ENCODE peak calls at places on chromosomes 13 and 19, in five cellular contexts. Q is heart left ventricle; L is activated CD8-positive, alpha-beta T cell treated with anti-CD3 and anti-CD28 coated beads for 36 hours; O is fibroblast of lung; N is WERI-Rb-1. T is an unnamed sample.

GRCh38 chr13:22387899-22388298 is 717.0 kb downstream of the FGF9 start:
- DNase-seq in Q (no peak), L (no peak), O (no peak), N (no peak), T (no peak)

GRCh38 chr19:12984683-12985048 is 10.6 kb upstream of the NFIX start:
- DNase-seq in Q (no peak), L (no peak), O (no peak), N (no peak), T (no peak)

GRCh38 chr13:73421310-73421912 is 362.6 kb downstream of the KLF5 start:
- DNase-seq in Q (no peak), L (peak), O (no peak), N (no peak), T (peak)

GRCh38 chr13:33145667-33146066 is 129.4 kb downstream of the KL start:
- DNase-seq in Q (no peak), L (peak), O (no peak), N (no peak), T (no peak)

GRCh38 chr13:35923347-35923746 is 207.8 kb downstream of the DCLK1 start:
- DNase-seq in Q (peak), L (no peak), O (peak), N (no peak), T (no peak)

GRCh38 chr13:40401911-40402776 is 264.3 kb downstream of the FOXO1 start:
- DNase-seq in Q (peak), L (peak), O (peak), N (no peak), T (peak)

GRCh38 chr19:7699422-7700127 is 2.4 kb downstream of the FCER2 start:
- DNase-seq in Q (no peak), L (peak), O (no peak), N (no peak), T (no peak)

GRCh38 chr19:1252221-1252817 is 3.9 kb downstream of the MIDN start:
- DNase-seq in Q (peak), L (peak), O (peak), N (no peak), T (peak)

GRCh38 chr13:73833331-73834070 is 300.7 kb downstream of the KLF12 start:
- DNase-seq in Q (no peak), L (no peak), O (peak), N (no peak), T (no peak)

GRCh38 chr13:110421696-110422395 is 114.8 kb downstream of the COL4A2 start:
- DNase-seq in Q (no peak), L (peak), O (peak), N (no peak), T (no peak)

GRCh38 chr19:13463296-13463695 is 43.0 kb downstream of the CACNA1A start:
- DNase-seq in Q (no peak), L (peak), O (peak), N (no peak), T (peak)

GRCh38 chr19:398719-399118 is 10.2 kb downstream of the C2CD4C start:
- DNase-seq in Q (no peak), L (no peak), O (no peak), N (no peak), T (no peak)

GRCh38 chr13:85737952-85738351 is 61.3 kb downstream of the SLITRK6 start:
- DNase-seq in Q (no peak), L (no peak), O (no peak), N (no peak), T (no peak)

GRCh38 chr19:6011794-6012193 is 33.9 kb upstream of the RANBP3 start:
- DNase-seq in Q (no peak), L (no peak), O (no peak), N (no peak), T (no peak)

GRCh38 chr13:97945342-97945741 is 8.1 kb upstream of the IPO5 start:
- DNase-seq in Q (no peak), L (no peak), O (no peak), N (no peak), T (no peak)

GRCh38 chr19:10009269-10009665 is 1.0 kb downstream of the COL5A3 start:
- DNase-seq in Q (peak), L (peak), O (peak), N (no peak), T (peak)

GRCh38 chr19:23099966-23100365 is 16.9 kb upstream of the ZNF730 start:
- DNase-seq in Q (no peak), L (no peak), O (no peak), N (no peak), T (no peak)

GRCh38 chr13:42398542-42398941 is 126.6 kb downstream of the AKAP11 start:
- DNase-seq in Q (no peak), L (no peak), O (no peak), N (no peak), T (no peak)

GRCh38 chr19:12794196-12794921 is 3.1 kb downstream of the JUNB start:
- DNase-seq in Q (no peak), L (no peak), O (peak), N (no peak), T (no peak)

GRCh38 chr19:41866284-41866683 is 6.2 kb downstream of the RPS19 start:
- DNase-seq in Q (no peak), L (no peak), O (no peak), N (no peak), T (no peak)

GRCh38 chr13:32429406-32429909 is 1.5 kb upstream of the N4BP2L1 start:
- DNase-seq in Q (no peak), L (no peak), O (no peak), N (no peak), T (no peak)

GRCh38 chr13:42821437-42821836 is 40.1 kb downstream of the FAM216B start:
- DNase-seq in Q (no peak), L (no peak), O (peak), N (no peak), T (no peak)

GRCh38 chr13:88068975-88069374 is 397.8 kb downstream of the SLITRK5 start:
- DNase-seq in Q (no peak), L (peak), O (no peak), N (peak), T (no peak)

GRCh38 chr13:20812890-20813289 is 39.1 kb upstream of the EEF1AKMT1 start:
- DNase-seq in Q (no peak), L (no peak), O (no peak), N (no peak), T (no peak)

GRCh38 chr13:73698859-73699258 is 435.3 kb downstream of the KLF12 start:
- DNase-seq in Q (no peak), L (no peak), O (no peak), N (no peak), T (no peak)

GRCh38 chr13:112252744-112253590 is 123.2 kb upstream of the SPACA7 start:
- DNase-seq in Q (no peak), L (no peak), O (no peak), N (peak), T (no peak)

GRCh38 chr13:113991676-113992179 is 17.9 kb upstream of the C13orf46 start:
- DNase-seq in Q (no peak), L (no peak), O (no peak), N (no peak), T (no peak)

GRCh38 chr19:37251308-37252229 is 33.6 kb downstream of the ZNF383 start:
- DNase-seq in Q (peak), L (peak), O (peak), N (peak), T (no peak)

GRCh38 chr13:44452418-44452817 is 78.8 kb downstream of the SERP2 start:
- DNase-seq in Q (no peak), L (no peak), O (no peak), N (no peak), T (no peak)

GRCh38 chr13:44451651-44452050 is 78.0 kb downstream of the SERP2 start:
- DNase-seq in Q (no peak), L (no peak), O (no peak), N (no peak), T (no peak)

GRCh38 chr13:44455781-44456180 is 82.2 kb downstream of the SERP2 start:
- DNase-seq in Q (no peak), L (no peak), O (no peak), N (no peak), T (no peak)

GRCh38 chr13:44451109-44451508 is 77.5 kb downstream of the SERP2 start:
- DNase-seq in Q (no peak), L (no peak), O (peak), N (no peak), T (no peak)

GRCh38 chr13:44453881-44454280 is 80.3 kb downstream of the SERP2 start:
- DNase-seq in Q (no peak), L (no peak), O (no peak), N (no peak), T (no peak)
- TF ChIP-seq CTCF in Q (no peak), L (no peak), O (no peak), N (no peak), T (no peak)

DNA sequence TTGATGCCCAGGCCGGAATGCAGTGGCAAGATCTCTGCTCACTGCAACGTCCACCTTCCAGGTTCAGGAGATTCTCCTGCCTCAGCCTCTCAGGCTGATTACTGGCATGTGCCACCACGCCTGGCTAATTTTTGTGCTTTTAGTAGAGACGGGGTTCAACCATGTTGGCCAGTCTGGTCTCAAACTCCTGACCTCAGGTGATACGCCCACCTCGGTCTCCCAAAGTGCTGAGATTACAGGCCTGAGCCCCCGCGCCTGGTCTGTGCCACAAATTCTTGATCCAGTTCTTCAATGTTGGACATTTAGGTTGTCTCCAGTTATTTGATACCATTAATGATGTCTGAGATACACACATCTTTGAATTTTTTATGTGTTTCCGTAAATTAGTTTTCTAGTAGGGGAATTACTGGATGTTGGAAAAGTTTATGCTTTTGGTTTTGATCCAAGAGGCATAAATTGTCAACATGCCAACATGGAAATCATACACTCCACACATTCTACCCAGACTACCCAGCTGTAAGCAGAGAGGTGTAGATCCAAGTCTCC is 525 bp upstream of the COG3 start:
- DNase-seq in Q (peak), L (no peak), O (no peak), N (no peak), T (no peak)
- TF ChIP-seq CTCF in Q (no peak), L (peak), O (no peak), N (no peak), T (no peak)

GRCh38 chr13:23876265-23876664 is 12.9 kb downstream of the MIPEP start:
- DNase-seq in Q (no peak), L (no peak), O (peak), N (peak), T (no peak)
- TF ChIP-seq CTCF in Q (no peak), L (peak), O (peak), N (peak), T (peak)

GRCh38 chr13:81927347-81927746 is 1586.4 kb upstream of the SPRY2 start:
- DNase-seq in Q (no peak), L (no peak), O (no peak), N (no peak), T (no peak)
- TF ChIP-seq CTCF in Q (no peak), L (no peak), O (no peak), N (no peak), T (no peak)

DNA sequence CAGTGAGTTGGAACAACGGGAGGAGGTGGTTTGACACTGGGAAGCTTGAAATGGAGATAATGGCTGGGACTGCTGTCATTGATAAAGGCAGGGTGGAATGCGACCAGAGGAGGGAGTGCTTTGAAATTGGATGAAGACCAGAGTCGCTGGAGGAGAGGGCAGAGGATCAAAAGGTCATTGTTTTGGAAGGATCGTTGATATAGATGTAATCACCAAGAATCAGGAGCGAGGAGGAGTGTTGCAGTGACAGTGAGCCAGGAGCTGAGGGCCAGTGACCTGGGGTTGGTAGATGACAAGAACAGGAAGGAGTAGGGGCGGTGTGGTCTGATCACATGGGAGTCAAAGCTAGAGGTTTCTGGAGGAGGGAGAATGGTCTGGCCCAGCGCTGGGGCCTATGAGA is 25.3 kb downstream of the TM9SF2 start:
- DNase-seq in Q (no peak), L (peak), O (no peak), N (no peak), T (no peak)
- TF ChIP-seq CTCF in Q (no peak), L (no peak), O (no peak), N (no peak), T (no peak)

GRCh38 chr13:64158910-64159309 is 2743.3 kb upstream of the PCDH20 start:
- DNase-seq in Q (no peak), L (no peak), O (peak), N (no peak), T (no peak)

DNA sequence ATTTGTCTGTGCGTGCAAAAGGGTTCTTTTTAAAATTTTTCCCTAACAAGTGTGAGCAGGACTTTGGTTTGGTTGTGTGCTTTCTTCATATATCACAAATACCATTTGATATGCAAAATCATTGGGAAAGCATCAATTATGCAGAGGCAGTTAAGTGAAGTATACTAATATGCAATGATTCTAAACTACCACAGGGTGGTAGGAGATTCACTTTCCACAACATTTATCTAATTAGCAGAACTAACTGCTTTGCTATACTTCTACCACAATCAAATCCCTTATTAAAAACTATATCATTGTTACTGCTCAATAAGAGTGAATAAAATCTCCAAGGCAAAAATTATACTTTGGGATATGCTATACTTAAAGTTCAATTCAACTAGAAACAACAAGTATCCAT is 2738.9 kb upstream of the PCDH20 start:
- DNase-seq in Q (no peak), L (no peak), O (peak), N (no peak), T (no peak)
- TF ChIP-seq CTCF in Q (no peak), L (no peak), O (peak), N (no peak), T (no peak)

GRCh38 chr13:106048386-106048785 is 487.1 kb downstream of the EFNB2 start:
- DNase-seq in Q (no peak), L (no peak), O (no peak), N (no peak), T (no peak)
- TF ChIP-seq CTCF in Q (no peak), L (no peak), O (no peak), N (no peak), T (no peak)

GRCh38 chr13:71144883-71145282 is 722.1 kb downstream of the DACH1 start:
- DNase-seq in Q (no peak), L (no peak), O (no peak), N (no peak), T (no peak)
- TF ChIP-seq CTCF in Q (no peak), L (no peak), O (no peak), N (no peak), T (no peak)

DNA sequence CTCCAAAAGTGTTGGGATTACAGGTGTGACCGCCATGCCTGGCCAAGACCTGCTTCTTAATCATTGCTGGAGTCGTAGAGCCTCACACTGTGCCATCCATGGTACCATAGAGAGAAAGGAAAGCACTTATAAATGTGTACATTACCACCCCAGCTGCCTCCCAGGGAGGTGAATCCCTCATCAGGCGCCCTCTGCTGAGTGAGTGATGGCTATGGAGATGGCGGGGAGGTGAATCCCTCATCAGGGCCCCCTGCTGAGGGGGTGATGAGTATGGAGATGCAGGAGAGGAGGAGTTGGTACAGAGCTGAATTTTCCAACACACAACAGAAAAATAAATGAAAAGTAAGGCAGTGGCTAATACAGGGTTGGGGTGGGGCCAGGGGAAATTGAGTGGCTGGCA is 263.4 kb downstream of the UQCRFS1 start:
- DNase-seq in Q (no peak), L (no peak), O (no peak), N (no peak), T (no peak)
- TF ChIP-seq CTCF in Q (no peak), L (no peak), O (no peak), N (no peak), T (no peak)

DNA sequence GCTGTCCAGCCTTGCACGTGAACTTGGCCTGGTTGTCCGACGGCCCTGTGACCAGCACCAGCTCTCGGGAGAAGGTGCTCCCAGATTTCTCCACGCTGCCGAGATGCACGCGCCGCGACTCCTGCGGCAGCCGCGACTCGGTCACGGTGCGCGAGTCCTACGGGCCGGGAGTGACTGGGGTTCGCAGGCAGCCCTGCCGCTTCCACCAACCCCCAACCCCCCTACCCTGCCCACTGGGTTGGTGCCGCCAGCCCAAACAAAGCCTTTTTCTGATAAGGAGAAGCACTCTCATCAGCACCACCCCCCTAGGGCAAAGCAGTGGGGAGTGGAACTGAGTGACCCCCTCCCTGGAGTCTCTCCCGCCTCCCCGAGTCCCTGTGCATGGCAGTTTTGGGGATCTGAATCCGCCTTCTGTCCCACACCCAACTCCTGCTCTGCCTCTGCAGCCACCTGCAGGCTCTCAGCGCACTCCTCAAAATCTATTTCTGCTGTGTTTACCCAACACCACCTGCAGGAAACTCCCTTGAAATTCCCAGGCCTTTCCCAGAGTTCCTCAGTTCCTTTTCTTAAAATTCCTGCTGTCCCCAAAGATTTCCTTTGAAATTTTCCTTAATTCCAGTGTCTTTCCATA is 6.2 kb downstream of the NPHS1 start:
- DNase-seq in Q (no peak), L (no peak), O (no peak), N (no peak), T (no peak)
- TF ChIP-seq CTCF in Q (no peak), L (no peak), O (no peak), N (no peak), T (no peak)

T was measured in Calu3.